ENCODE peak calls at places on chromosome 14, in five cellular contexts. B is NCI-H2081, Z is GM13976, K is BJ, A is fibroblast of mammary gland. F is an unnamed sample.

GRCh38 chr14:50601405-50601804 is 41.5 kb downstream of the ATL1 start:
- DNase-seq in B (no peak), Z (no peak), K (no peak), A (peak), F (no peak)

GRCh38 chr14:98489115-98489514 is 782.9 kb downstream of the BCL11B start:
- DNase-seq in B (no peak), Z (no peak), K (no peak), A (no peak), F (no peak)

GRCh38 chr14:77738559-77739250 is 22.3 kb downstream of the SNW1 start:
- DNase-seq in B (no peak), Z (peak), K (no peak), A (peak), F (no peak)

GRCh38 chr14:75968461-75968860 is 13.3 kb downstream of the TGFB3 start:
- DNase-seq in B (no peak), Z (no peak), K (no peak), A (peak), F (no peak)

GRCh38 chr14:50035214-50035613 is 81.2 kb downstream of the VCPKMT start:
- DNase-seq in B (no peak), Z (no peak), K (no peak), A (no peak), F (no peak)

GRCh38 chr14:99596071-99596627 is 7.9 kb downstream of the CCDC85C start:
- DNase-seq in B (no peak), Z (no peak), K (no peak), A (no peak), F (no peak)

GRCh38 chr14:26286066-26286791 is 311.6 kb downstream of the NOVA1 start:
- DNase-seq in B (no peak), Z (no peak), K (no peak), A (peak), F (peak)

GRCh38 chr14:75279153-75279738 is 618 bp downstream of the FOS start:
- DNase-seq in B (peak), Z (peak), K (no peak), A (peak), F (peak)

GRCh38 chr14:55832122-55832911 is 252.3 kb downstream of the KTN1 start:
- DNase-seq in B (no peak), Z (no peak), K (no peak), A (no peak), F (no peak)

GRCh38 chr14:91454580-91454979 is 37.0 kb upstream of the CCDC88C start:
- DNase-seq in B (no peak), Z (no peak), K (no peak), A (no peak), F (no peak)

GRCh38 chr14:103520657-103521437 is 1.8 kb downstream of the CKB start:
- DNase-seq in B (peak), Z (peak), K (no peak), A (peak), F (peak)

GRCh38 chr14:78863143-78863542 is 693.0 kb downstream of the NRXN3 start:
- DNase-seq in B (no peak), Z (peak), K (no peak), A (peak), F (no peak)

F was measured in NCI-H748 treated with DMSO at 0.1 percent for 48 hours.